ENCODE peak calls at places on chromosomes 5 and 9, in nine cellular contexts. U is MG63; T is islet precursor cell; V is effector memory CD4-positive, alpha-beta T cell; B is skeletal muscle cell; L is caudate nucleus; X is stimulated activated naive CD8-positive, alpha-beta T cell treated with anti-CD3 and anti-CD28 coated beads, Interleukin-15, amount 100 ng/mL, for 72 hours; C is activated naive CD8-positive, alpha-beta T cell treated with anti-CD3 and anti-CD28 coated beads, Interleukin-2, amount 10 ng/mL, durations not matched to agents 7 days and 5 days; R is GM20000. O is an unnamed sample.

GRCh38 chr5:83353774-83354173 is 117.8 kb upstream of the VCAN start:
- DNase-seq in U (no peak), T (no peak), V (no peak), B (no peak), L (no peak), X (no peak), C (no peak), R (no peak), O (no peak)

GRCh38 chr5:134451618-134452505 is 40.2 kb upstream of the CDKN2AIPNL start:
- DNase-seq in U (peak; percentile 88), T (peak; percentile 88), V (no peak), B (peak; percentile 62), L (no peak), X (no peak), C (no peak), R (no peak), O (peak; percentile 72)

GRCh38 chr9:136545065-136545965 is 533 bp downstream of the NOTCH1 start:
- DNase-seq in U (peak; percentile 19), T (no peak), V (peak; percentile 33), B (no peak), L (no peak), X (peak; percentile 75), C (peak; percentile 79), R (peak; percentile 86), O (peak; percentile 52)

GRCh38 chr5:172492097-172492840 is 37.9 kb upstream of the SH3PXD2B start:
- DNase-seq in U (no peak), T (peak; percentile 38), V (no peak), B (no peak), L (no peak), X (no peak), C (peak; percentile 10), R (no peak), O (no peak)

GRCh38 chr9:128276574-128277270 is 646 bp downstream of the SWI5 start:
- DNase-seq in U (peak; percentile 23), T (peak; percentile 83), V (no peak), B (no peak), L (no peak), X (no peak), C (no peak), R (peak; percentile 32), O (peak; percentile 35)

GRCh38 chr5:38468202-38468656 is 88.2 kb downstream of the LIFR start:
- DNase-seq in U (peak; percentile 92), T (no peak), V (no peak), B (peak; percentile 85), L (no peak), X (no peak), C (no peak), R (no peak), O (no peak)

GRCh38 chr9:127918201-127919107 is 1.6 kb upstream of the ST6GALNAC4 start:
- DNase-seq in U (peak; percentile 77), T (no peak), V (no peak), B (no peak), L (no peak), X (no peak), C (peak; percentile 40), R (no peak), O (no peak)

GRCh38 chr9:131649646-131650045 is 90.2 kb downstream of the RAPGEF1 start:
- DNase-seq in U (no peak), T (no peak), V (no peak), B (no peak), L (no peak), X (no peak), C (no peak), R (no peak), O (no peak)

GRCh38 chr9:33388110-33388994 is 14.0 kb downstream of the AQP7 start:
- DNase-seq in U (no peak), T (no peak), V (no peak), B (no peak), L (no peak), X (no peak), C (no peak), R (no peak), O (peak; percentile 70)

GRCh38 chr5:65760504-65761275 is 38.7 kb downstream of the NLN start:
- DNase-seq in U (peak; percentile 42), T (no peak), V (peak; percentile 14), B (no peak), L (no peak), X (peak; percentile 11), C (peak; percentile 37), R (peak; percentile 50), O (peak; percentile 29)

GRCh38 chr5:163565931-163566608 is 60.7 kb downstream of the MAT2B start:
- DNase-seq in U (peak; percentile 64), T (peak; percentile 83), V (peak; percentile 3), B (no peak), L (no peak), X (peak; percentile 39), C (peak; percentile 39), R (no peak), O (peak; percentile 21)

GRCh38 chr5:43039468-43040286 is 442 bp downstream of the ANXA2R start:
- DNase-seq in U (peak; percentile 79), T (peak; percentile 85), V (peak; percentile 43), B (no peak), L (no peak), X (peak; percentile 66), C (peak; percentile 73), R (peak; percentile 39), O (peak; percentile 53)